ENCODE peak calls at places on chromosomes 6 and 20, in ten cellular contexts. U is cardiac septum; M is B cell; S is stimulated activated naive CD4-positive, alpha-beta T cell; G is NCI-H510A treated with DMSO at 0.1 percent for 48 hours; R is KBM-7; D is NCI-H2081; K is AG04450; C is NCI-H82; A is mucosa of gallbladder. F is an unnamed sample.

GRCh38 chr6:35508542-35508941 is 4.2 kb downstream of the TULP1 start:
- DNase-seq in U (no peak), S (no peak), R (no peak), K (no peak), A (no peak), M (no peak), D (no peak), G (no peak), C (no peak), F (no peak)

GRCh38 chr20:31654534-31654933 is 16.8 kb downstream of the COX4I2 start:
- DNase-seq in D (no peak), R (no peak), U (no peak), M (no peak), K (no peak), S (no peak), C (no peak), G (no peak), A (no peak), F (no peak)

GRCh38 chr6:111450087-111450486 is 32.9 kb downstream of the REV3L start:
- DNase-seq in A (no peak), G (no peak), M (no peak), U (no peak), D (no peak), C (no peak), S (no peak), K (no peak), R (no peak), F (no peak)

GRCh38 chr6:152160346-152160745 is 352.9 kb downstream of the ESR1 start:
- DNase-seq in R (no peak), G (no peak), K (no peak), A (no peak), M (peak), U (no peak), C (peak), D (no peak), S (no peak), F (no peak)

GRCh38 chr20:24100370-24101011 is 111.9 kb upstream of the GGTLC1 start:
- DNase-seq in K (no peak), C (peak), S (peak), U (no peak), G (peak), A (peak), R (peak), M (no peak), D (peak), F (no peak)

GRCh38 chr20:44501448-44501847 is 20.4 kb downstream of the SERINC3 start:
- DNase-seq in S (no peak), C (no peak), G (no peak), A (no peak), U (no peak), D (no peak), R (no peak), K (no peak), M (no peak), F (no peak)

GRCh38 chr6:48123601-48124000 is 12.6 kb upstream of the PTCHD4 start:
- DNase-seq in R (no peak), S (no peak), A (no peak), G (no peak), U (no peak), K (no peak), M (no peak), C (no peak), D (no peak), F (no peak)

GRCh38 chr6:130503146-130503545 is 137.3 kb downstream of the TMEM200A start:
- DNase-seq in C (no peak), D (no peak), A (no peak), U (no peak), G (no peak), R (no peak), M (no peak), S (no peak), K (no peak), F (no peak)

GRCh38 chr6:139590206-139590605 is 215.8 kb upstream of the CITED2 start:
- DNase-seq in C (no peak), U (no peak), S (no peak), D (no peak), A (peak), M (no peak), G (no peak), K (no peak), R (no peak), F (no peak)

F was measured in chondrocyte.